ENCODE peak calls at places on chromosomes 4 and X, in nine cellular contexts. T, V, U, W, H, Q, C, O and Y are unnamed samples.

GRCh38 chr4:38004062-38004461 is 43.9 kb downstream of the PTTG2 start:
- DNase-seq in T (no peak), V (no peak), U (no peak), W (no peak), H (peak), Q (no peak), C (no peak), O (no peak), Y (no peak)

GRCh38 chrX:9466115-9466495 is 1.2 kb downstream of the TBL1X start:
- DNase-seq in T (peak), V (peak), U (peak), W (peak), H (peak), Q (peak), C (peak), O (peak), Y (no peak)

GRCh38 chr4:182354867-182355266 is 111.7 kb downstream of the TENM3 start:
- DNase-seq in T (no peak), V (no peak), U (no peak), W (no peak), H (peak), Q (no peak), C (no peak), O (no peak), Y (no peak)

GRCh38 chr4:65645185-65645584 is 25.1 kb downstream of the EPHA5 start:
- DNase-seq in T (no peak), V (no peak), U (no peak), W (no peak), H (peak), Q (no peak), C (no peak), O (peak), Y (no peak)

GRCh38 chr4:165318982-165319381 is 8.5 kb upstream of the MSMO1 start:
- DNase-seq in T (no peak), V (no peak), U (no peak), W (no peak), H (no peak), Q (no peak), C (no peak), O (no peak), Y (no peak)

GRCh38 chr4:87451537-87451936 is 29.2 kb downstream of the NUDT9 start:
- DNase-seq in T (no peak), V (no peak), U (no peak), W (no peak), H (no peak), Q (no peak), C (no peak), O (no peak), Y (no peak)

GRCh38 chr4:95153182-95153581 is 395.4 kb downstream of the BMPR1B start:
- DNase-seq in T (no peak), V (no peak), U (no peak), W (no peak), H (no peak), Q (no peak), C (no peak), O (peak), Y (no peak)

GRCh38 chr4:1452431-1453051 is 46.3 kb upstream of the NKX1-1 start:
- DNase-seq in T (no peak), V (no peak), U (no peak), W (no peak), H (no peak), Q (no peak), C (no peak), O (no peak), Y (no peak)

GRCh38 chr4:139014391-139015268 is 951 bp upstream of the NOCT start:
- DNase-seq in T (no peak), V (no peak), U (no peak), W (peak), H (peak), Q (no peak), C (no peak), O (peak), Y (peak)

GRCh38 chr4:83010111-83010521 is 507 bp downstream of the LIN54 start:
- DNase-seq in T (no peak), V (no peak), U (no peak), W (no peak), H (peak), Q (no peak), C (no peak), O (peak), Y (no peak)

GRCh38 chr4:47050986-47051725 is 19.8 kb downstream of the GABRB1 start:
- DNase-seq in T (no peak), V (no peak), U (no peak), W (no peak), H (no peak), Q (no peak), C (no peak), O (no peak), Y (no peak)

GRCh38 chr4:156512622-156513021 is 459.0 kb downstream of the PDGFC start:
- DNase-seq in T (no peak), V (no peak), U (no peak), W (no peak), H (peak), Q (no peak), C (no peak), O (no peak), Y (peak)

GRCh38 chr4:166435449-166435848 is 562.4 kb downstream of the TLL1 start:
- DNase-seq in T (no peak), V (no peak), U (no peak), W (no peak), H (peak), Q (no peak), C (no peak), O (peak), Y (no peak)

GRCh38 chr4:167020410-167020809 is 213.9 kb downstream of the SPOCK3 start:
- DNase-seq in T (no peak), V (no peak), U (no peak), W (peak), H (no peak), Q (no peak), C (no peak), O (peak), Y (no peak)

GRCh38 chr4:119540249-119540648 is 88.4 kb downstream of the PDE5A start:
- DNase-seq in T (no peak), V (no peak), U (no peak), W (no peak), H (peak), Q (no peak), C (no peak), O (no peak), Y (no peak)

GRCh38 chr4:153466637-153467153 is 535 bp downstream of the TMEM131L start:
- DNase-seq in T (no peak), V (no peak), U (no peak), W (peak), H (no peak), Q (no peak), C (peak), O (no peak), Y (no peak)

GRCh38 chr4:10521386-10521785 is 64.2 kb upstream of the ZNF518B start:
- DNase-seq in T (no peak), V (no peak), U (no peak), W (no peak), H (no peak), Q (no peak), C (no peak), O (no peak), Y (no peak)

GRCh38 chr4:121950212-121950679 is 1.6 kb downstream of the TRPC3 start:
- DNase-seq in T (peak), V (peak), U (peak), W (peak), H (peak), Q (peak), C (peak), O (peak), Y (peak)

GRCh38 chr4:66591968-66592367 is 921.7 kb upstream of the EPHA5 start:
- DNase-seq in T (no peak), V (no peak), U (no peak), W (no peak), H (no peak), Q (no peak), C (no peak), O (no peak), Y (no peak)

GRCh38 chrX:24879679-24880078 is 136.1 kb downstream of the ARX start:
- DNase-seq in T (no peak), V (no peak), U (no peak), W (no peak), H (no peak), Q (no peak), C (no peak), O (no peak), Y (no peak)

GRCh38 chr4:23881052-23881501 is 8.8 kb downstream of the PPARGC1A start:
- DNase-seq in T (no peak), V (no peak), U (no peak), W (no peak), H (no peak), Q (no peak), C (no peak), O (no peak), Y (no peak)

GRCh38 chr4:143486314-143486713 is 27.2 kb upstream of the SMARCA5 start:
- DNase-seq in T (no peak), V (no peak), U (no peak), W (no peak), H (no peak), Q (no peak), C (no peak), O (peak), Y (no peak)

GRCh38 chr4:151182455-151182854 is 83.0 kb downstream of the RPS3A start:
- DNase-seq in T (no peak), V (no peak), U (no peak), W (no peak), H (no peak), Q (no peak), C (no peak), O (no peak), Y (no peak)

GRCh38 chrX:15988661-15989603 is 134.3 kb upstream of the AP1S2 start:
- DNase-seq in T (no peak), V (no peak), U (no peak), W (no peak), H (peak), Q (no peak), C (no peak), O (peak), Y (peak)

GRCh38 chrX:153456161-153456560 is 10.3 kb upstream of the TREX2 start:
- DNase-seq in T (no peak), V (no peak), U (no peak), W (no peak), H (no peak), Q (no peak), C (no peak), O (no peak), Y (no peak)

GRCh38 chrX:47160781-47161180 is 15.8 kb downstream of the RBM10 start:
- DNase-seq in T (no peak), V (no peak), U (no peak), W (no peak), H (no peak), Q (no peak), C (no peak), O (no peak), Y (no peak)

GRCh38 chrX:3286196-3286920 is 60.1 kb downstream of the MXRA5 start:
- DNase-seq in T (no peak), V (no peak), U (no peak), W (no peak), H (peak), Q (no peak), C (no peak), O (peak), Y (no peak)

GRCh38 chr4:52377563-52377962 is 281.5 kb downstream of the USP46 start:
- DNase-seq in T (no peak), V (no peak), U (no peak), W (peak), H (no peak), Q (no peak), C (no peak), O (no peak), Y (no peak)

GRCh38 chrX:68726366-68726765 is 78.9 kb downstream of the STARD8 start:
- DNase-seq in T (no peak), V (no peak), U (peak), W (no peak), H (no peak), Q (no peak), C (no peak), O (no peak), Y (no peak)

GRCh38 chr4:144621681-144622080 is 24.3 kb upstream of the HHIP start:
- DNase-seq in T (no peak), V (no peak), U (no peak), W (no peak), H (no peak), Q (no peak), C (no peak), O (no peak), Y (no peak)

GRCh38 chr4:182695842-182696241 is 221.3 kb downstream of the DCTD start:
- DNase-seq in T (no peak), V (no peak), U (no peak), W (no peak), H (peak), Q (no peak), C (no peak), O (no peak), Y (no peak)

GRCh38 chr4:37635155-37635554 is 51.0 kb downstream of the RELL1 start:
- DNase-seq in T (no peak), V (no peak), U (no peak), W (no peak), H (no peak), Q (no peak), C (no peak), O (peak), Y (no peak)

GRCh38 chr4:42778349-42778748 is 114.2 kb upstream of the GRXCR1 start:
- DNase-seq in T (no peak), V (no peak), U (no peak), W (no peak), H (no peak), Q (no peak), C (no peak), O (no peak), Y (no peak)

GRCh38 chr4:48017108-48017527 is 546 bp downstream of the NIPAL1 start:
- DNase-seq in T (peak), V (peak), U (peak), W (peak), H (peak), Q (peak), C (peak), O (peak), Y (no peak)

GRCh38 chr4:174451897-174452296 is 70.4 kb downstream of the HPGD start:
- DNase-seq in T (no peak), V (no peak), U (no peak), W (no peak), H (no peak), Q (no peak), C (no peak), O (no peak), Y (no peak)

GRCh38 chrX:103918584-103919335 is 43.7 kb upstream of the TMSB15B start:
- DNase-seq in T (peak), V (peak), U (peak), W (peak), H (peak), Q (peak), C (peak), O (peak), Y (no peak)

GRCh38 chr4:176001171-176002006 is 64.3 kb upstream of the WDR17 start:
- DNase-seq in T (peak), V (peak), U (peak), W (peak), H (peak), Q (no peak), C (peak), O (peak), Y (no peak)

GRCh38 chr4:11228575-11228974 is 200.1 kb downstream of the HS3ST1 start:
- DNase-seq in T (no peak), V (no peak), U (no peak), W (no peak), H (no peak), Q (no peak), C (no peak), O (peak), Y (no peak)

GRCh38 chr4:3851211-3851610 is 85.0 kb downstream of the ADRA2C start:
- DNase-seq in T (no peak), V (no peak), U (no peak), W (no peak), H (peak), Q (no peak), C (no peak), O (no peak), Y (peak)

DNA sequence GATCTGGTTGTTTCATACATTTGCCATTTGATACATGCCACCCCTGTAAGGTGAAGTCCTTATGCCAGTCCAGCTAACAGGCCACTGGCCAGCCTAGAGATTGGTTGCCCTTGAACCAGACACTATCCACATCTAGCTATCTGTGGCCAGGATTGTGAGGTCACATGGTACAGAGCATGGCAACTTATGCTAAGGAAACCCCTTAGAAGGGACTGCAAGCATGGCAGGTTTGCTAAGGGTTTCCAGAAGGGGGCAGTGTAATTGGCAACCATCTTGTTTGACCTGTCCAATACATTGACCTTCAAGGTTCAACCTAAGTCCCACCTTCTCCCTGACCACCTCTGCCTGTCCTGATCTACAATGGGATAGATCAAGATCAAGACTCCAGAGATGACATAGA is 47.5 kb downstream of the SMC1A start:
- DNase-seq in T (no peak), V (no peak), U (no peak), W (no peak), H (no peak), Q (no peak), C (no peak), O (no peak), Y (no peak)
- TF ChIP-seq CTCF in T (no peak), V (no peak), U (no peak), W (peak), H (no peak), Q (no peak), C (no peak), O (no peak), Y (no peak)

DNA sequence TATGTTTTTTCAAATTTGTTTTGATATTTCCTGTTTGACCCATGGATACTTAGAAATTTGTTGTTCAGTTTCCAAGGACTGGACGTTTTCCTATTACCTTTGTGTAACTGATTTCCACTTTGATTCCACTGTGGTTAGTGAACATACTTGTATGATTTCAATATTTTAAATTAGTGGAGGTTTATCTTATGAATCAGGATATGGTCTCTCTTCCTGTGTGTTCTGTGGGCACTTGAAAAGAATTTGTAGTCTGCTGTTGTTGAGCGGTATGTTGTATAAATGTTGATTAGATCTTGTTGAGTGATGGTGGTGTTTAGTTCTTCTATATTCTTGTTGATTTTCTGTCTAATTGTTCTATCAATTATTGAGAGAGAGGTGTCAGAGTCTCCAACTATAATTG is 21.2 kb upstream of the LAMTOR3 start:
- DNase-seq in T (no peak), V (no peak), U (no peak), W (no peak), H (peak), Q (no peak), C (no peak), O (peak), Y (no peak)
- TF ChIP-seq CTCF in T (no peak), V (no peak), U (no peak), W (no peak), H (no peak), Q (no peak), C (no peak), O (no peak), Y (no peak)

GRCh38 chr4:134695433-134695832 is 493.8 kb upstream of the PABPC4L start:
- DNase-seq in T (no peak), V (no peak), U (no peak), W (no peak), H (no peak), Q (no peak), C (no peak), O (no peak), Y (no peak)
- TF ChIP-seq CTCF in T (no peak), V (no peak), U (no peak), W (peak), H (no peak), Q (no peak), C (peak), O (no peak), Y (no peak)

GRCh38 chrX:119790977-119791436 is 423 bp downstream of the RPL39 start:
- DNase-seq in T (peak), V (peak), U (no peak), W (peak), H (peak), Q (no peak), C (peak), O (peak), Y (no peak)
- TF ChIP-seq CTCF in T (no peak), V (no peak), U (no peak), W (no peak), H (peak), Q (no peak), C (no peak), O (no peak), Y (peak)